ENCODE peak calls at places on chromosomes 11 and 22, in nine cellular contexts. One of them, this sample, is unnamed.

GRCh38 chr11:14443642-14444041 is 56.0 kb downstream of the COPB1 start:
- DNase-seq in heart left ventricle: no peak
- DNase-seq in esophagus muscularis mucosa: no peak
- DNase-seq in CD8-positive, alpha-beta T cell: no peak
- DNase-seq in brain microvascular endothelial cell: peak
- DNase-seq in mammary epithelial cell: peak
- DNase-seq in pancreas: no peak
- DNase-seq in mucosa of descending colon: no peak
- DNase-seq in sigmoid colon: no peak
- DNase-seq in this sample: no peak

GRCh38 chr22:35315855-35316745 is 16.4 kb downstream of the TOM1 start:
- DNase-seq in pancreas: no peak
- DNase-seq in heart left ventricle: peak
- DNase-seq in brain microvascular endothelial cell: no peak
- DNase-seq in CD8-positive, alpha-beta T cell: no peak
- DNase-seq in sigmoid colon: peak
- DNase-seq in mammary epithelial cell: no peak
- DNase-seq in mucosa of descending colon: peak
- DNase-seq in esophagus muscularis mucosa: no peak
- DNase-seq in this sample: no peak

GRCh38 chr11:4095509-4096230 is 1.1 kb downstream of the RRM1 start:
- DNase-seq in brain microvascular endothelial cell: peak
- DNase-seq in heart left ventricle: no peak
- DNase-seq in esophagus muscularis mucosa: no peak
- DNase-seq in mucosa of descending colon: no peak
- DNase-seq in pancreas: no peak
- DNase-seq in sigmoid colon: no peak
- DNase-seq in mammary epithelial cell: peak
- DNase-seq in CD8-positive, alpha-beta T cell: no peak
- DNase-seq in this sample: no peak

GRCh38 chr11:58301576-58301975 is 33.5 kb upstream of the OR10W1 start:
- DNase-seq in mucosa of descending colon: no peak
- DNase-seq in sigmoid colon: no peak
- DNase-seq in heart left ventricle: no peak
- DNase-seq in CD8-positive, alpha-beta T cell: no peak
- DNase-seq in pancreas: no peak
- DNase-seq in mammary epithelial cell: peak
- DNase-seq in brain microvascular endothelial cell: peak
- DNase-seq in esophagus muscularis mucosa: no peak
- DNase-seq in this sample: no peak

GRCh38 chr11:14500181-14500651 is 605 bp upstream of the COPB1 start:
- DNase-seq in esophagus muscularis mucosa: no peak
- DNase-seq in pancreas: no peak
- DNase-seq in sigmoid colon: no peak
- DNase-seq in brain microvascular endothelial cell: peak
- DNase-seq in mucosa of descending colon: peak
- DNase-seq in mammary epithelial cell: peak
- DNase-seq in heart left ventricle: peak
- DNase-seq in CD8-positive, alpha-beta T cell: peak
- DNase-seq in this sample: no peak

GRCh38 chr11:36010010-36010740 is 66.3 kb downstream of the LDLRAD3 start:
- DNase-seq in mucosa of descending colon: no peak
- DNase-seq in brain microvascular endothelial cell: no peak
- DNase-seq in esophagus muscularis mucosa: no peak
- DNase-seq in CD8-positive, alpha-beta T cell: no peak
- DNase-seq in sigmoid colon: no peak
- DNase-seq in mammary epithelial cell: peak
- DNase-seq in heart left ventricle: no peak
- DNase-seq in pancreas: no peak
- DNase-seq in this sample: no peak

GRCh38 chr11:121140369-121140768 is 39.3 kb downstream of the TECTA start:
- DNase-seq in pancreas: no peak
- DNase-seq in mammary epithelial cell: no peak
- DNase-seq in CD8-positive, alpha-beta T cell: no peak
- DNase-seq in esophagus muscularis mucosa: no peak
- DNase-seq in mucosa of descending colon: no peak
- DNase-seq in sigmoid colon: no peak
- DNase-seq in brain microvascular endothelial cell: no peak
- DNase-seq in heart left ventricle: no peak
- DNase-seq in this sample: no peak

GRCh38 chr11:123478352-123478986 is 48.4 kb downstream of the GRAMD1B start:
- DNase-seq in heart left ventricle: peak
- DNase-seq in mucosa of descending colon: peak
- DNase-seq in brain microvascular endothelial cell: peak
- DNase-seq in mammary epithelial cell: peak
- DNase-seq in pancreas: no peak
- DNase-seq in sigmoid colon: peak
- DNase-seq in esophagus muscularis mucosa: no peak
- DNase-seq in CD8-positive, alpha-beta T cell: no peak
- DNase-seq in this sample: peak

GRCh38 chr11:61580292-61580888 is 486 bp downstream of the SYT7 start:
- DNase-seq in heart left ventricle: no peak
- DNase-seq in esophagus muscularis mucosa: no peak
- DNase-seq in mammary epithelial cell: no peak
- DNase-seq in mucosa of descending colon: peak
- DNase-seq in CD8-positive, alpha-beta T cell: no peak
- DNase-seq in brain microvascular endothelial cell: no peak
- DNase-seq in pancreas: peak
- DNase-seq in sigmoid colon: no peak
- DNase-seq in this sample: no peak

GRCh38 chr11:61578819-61579218 is 2.1 kb downstream of the SYT7 start:
- DNase-seq in brain microvascular endothelial cell: no peak
- DNase-seq in mammary epithelial cell: no peak
- DNase-seq in mucosa of descending colon: no peak
- DNase-seq in esophagus muscularis mucosa: no peak
- DNase-seq in heart left ventricle: no peak
- DNase-seq in CD8-positive, alpha-beta T cell: no peak
- DNase-seq in pancreas: peak
- DNase-seq in sigmoid colon: no peak
- DNase-seq in this sample: no peak

GRCh38 chr11:61577383-61578118 is 3.3 kb downstream of the SYT7 start:
- DNase-seq in mucosa of descending colon: no peak
- DNase-seq in mammary epithelial cell: no peak
- DNase-seq in CD8-positive, alpha-beta T cell: no peak
- DNase-seq in heart left ventricle: peak
- DNase-seq in pancreas: peak
- DNase-seq in sigmoid colon: no peak
- DNase-seq in esophagus muscularis mucosa: no peak
- DNase-seq in brain microvascular endothelial cell: no peak
- DNase-seq in this sample: no peak

GRCh38 chr11:61581030-61581928 is at the start of gene SYT7:
- DNase-seq in pancreas: peak
- DNase-seq in CD8-positive, alpha-beta T cell: peak
- DNase-seq in esophagus muscularis mucosa: peak
- DNase-seq in sigmoid colon: peak
- DNase-seq in mammary epithelial cell: peak
- DNase-seq in brain microvascular endothelial cell: peak
- DNase-seq in heart left ventricle: peak
- DNase-seq in mucosa of descending colon: peak
- DNase-seq in this sample: peak

DNA sequence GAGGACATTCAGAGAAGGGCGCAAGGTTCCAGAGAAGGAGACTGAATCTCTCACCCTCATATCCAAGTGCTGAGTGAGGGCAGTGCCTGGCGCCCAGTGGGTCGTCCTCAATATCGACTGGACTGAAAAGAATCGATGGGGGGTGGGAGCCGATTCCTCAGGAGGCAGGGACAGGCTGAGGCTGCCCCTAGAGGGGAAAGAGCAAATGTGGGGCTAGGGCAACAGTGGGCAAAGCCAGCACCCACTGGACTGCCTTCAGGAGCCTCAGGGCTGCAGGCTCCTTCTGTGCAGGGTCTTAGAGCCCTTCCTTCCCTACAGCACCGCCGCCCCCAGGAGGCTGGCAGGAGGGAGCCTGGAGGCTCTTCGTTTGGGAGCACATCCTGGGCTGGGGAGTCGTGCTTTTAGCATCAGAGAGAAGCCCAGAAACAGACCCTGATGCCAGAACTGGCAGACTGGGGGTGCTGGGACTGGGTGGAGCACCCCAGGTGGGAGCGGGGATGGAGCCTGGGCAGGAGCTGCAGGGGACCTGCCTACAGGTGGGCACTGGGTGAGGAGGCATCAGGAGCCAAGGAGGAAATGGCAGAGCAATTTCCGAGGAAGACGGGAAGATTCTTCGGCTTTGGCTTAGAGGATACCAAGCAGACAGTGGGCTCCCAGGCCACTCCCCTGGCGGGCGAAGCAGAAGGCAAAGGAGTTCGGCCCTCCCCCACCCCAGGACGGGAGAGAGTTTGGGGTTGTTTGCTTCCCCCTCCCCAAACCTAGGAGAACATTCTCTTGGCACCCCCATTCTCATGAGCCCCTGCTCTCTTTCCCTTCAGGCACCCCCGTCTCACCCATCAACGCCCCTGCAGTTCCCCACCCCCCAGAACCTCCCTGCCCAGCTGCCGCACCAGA is 1.2 kb downstream of the SYT7 start:
- DNase-seq in mammary epithelial cell: no peak
- DNase-seq in mucosa of descending colon: no peak
- DNase-seq in brain microvascular endothelial cell: no peak
- DNase-seq in pancreas: peak
- DNase-seq in CD8-positive, alpha-beta T cell: no peak
- DNase-seq in sigmoid colon: no peak
- DNase-seq in esophagus muscularis mucosa: no peak
- DNase-seq in heart left ventricle: no peak
- DNase-seq in this sample: no peak
- H3K4me3 ChIP-seq in mammary epithelial cell: peak
- H3K4me3 ChIP-seq in mucosa of descending colon: no peak
- H3K4me3 ChIP-seq in brain microvascular endothelial cell: no peak
- H3K4me3 ChIP-seq in pancreas: no peak
- H3K4me3 ChIP-seq in CD8-positive, alpha-beta T cell: no peak
- H3K4me3 ChIP-seq in sigmoid colon: no peak
- H3K4me3 ChIP-seq in esophagus muscularis mucosa: peak
- H3K4me3 ChIP-seq in heart left ventricle: peak
- H3K4me3 ChIP-seq in this sample: peak

GRCh38 chr11:129819237-129819636 is 3.6 kb downstream of the TMEM45B start:
- DNase-seq in sigmoid colon: no peak
- DNase-seq in pancreas: no peak
- DNase-seq in mucosa of descending colon: no peak
- DNase-seq in mammary epithelial cell: no peak
- DNase-seq in heart left ventricle: no peak
- DNase-seq in CD8-positive, alpha-beta T cell: no peak
- DNase-seq in esophagus muscularis mucosa: no peak
- DNase-seq in brain microvascular endothelial cell: no peak
- DNase-seq in this sample: no peak

GRCh38 chr11:129817282-129818051 is 1.8 kb downstream of the TMEM45B start:
- DNase-seq in esophagus muscularis mucosa: no peak
- DNase-seq in mucosa of descending colon: no peak
- DNase-seq in mammary epithelial cell: no peak
- DNase-seq in sigmoid colon: no peak
- DNase-seq in heart left ventricle: no peak
- DNase-seq in pancreas: no peak
- DNase-seq in CD8-positive, alpha-beta T cell: no peak
- DNase-seq in brain microvascular endothelial cell: no peak
- DNase-seq in this sample: no peak

GRCh38 chr11:129815596-129816461 is at the start of gene TMEM45B:
- DNase-seq in heart left ventricle: no peak
- DNase-seq in mammary epithelial cell: no peak
- DNase-seq in brain microvascular endothelial cell: no peak
- DNase-seq in esophagus muscularis mucosa: no peak
- DNase-seq in mucosa of descending colon: peak
- DNase-seq in sigmoid colon: no peak
- DNase-seq in pancreas: peak
- DNase-seq in CD8-positive, alpha-beta T cell: no peak
- DNase-seq in this sample: peak

GRCh38 chr11:129814244-129814992 is 1.2 kb upstream of the TMEM45B start:
- DNase-seq in esophagus muscularis mucosa: no peak
- DNase-seq in mucosa of descending colon: no peak
- DNase-seq in sigmoid colon: no peak
- DNase-seq in heart left ventricle: no peak
- DNase-seq in mammary epithelial cell: no peak
- DNase-seq in brain microvascular endothelial cell: no peak
- DNase-seq in CD8-positive, alpha-beta T cell: peak
- DNase-seq in pancreas: no peak
- DNase-seq in this sample: no peak

GRCh38 chr11:129813216-129813791 is 2.3 kb upstream of the TMEM45B start:
- DNase-seq in mucosa of descending colon: no peak
- DNase-seq in brain microvascular endothelial cell: no peak
- DNase-seq in sigmoid colon: no peak
- DNase-seq in mammary epithelial cell: no peak
- DNase-seq in pancreas: no peak
- DNase-seq in esophagus muscularis mucosa: no peak
- DNase-seq in heart left ventricle: no peak
- DNase-seq in CD8-positive, alpha-beta T cell: no peak
- DNase-seq in this sample: no peak
- H3K4me3 ChIP-seq in mucosa of descending colon: no peak
- H3K4me3 ChIP-seq in brain microvascular endothelial cell: no peak
- H3K4me3 ChIP-seq in sigmoid colon: no peak
- H3K4me3 ChIP-seq in mammary epithelial cell: no peak
- H3K4me3 ChIP-seq in pancreas: no peak
- H3K4me3 ChIP-seq in esophagus muscularis mucosa: no peak
- H3K4me3 ChIP-seq in heart left ventricle: no peak
- H3K4me3 ChIP-seq in CD8-positive, alpha-beta T cell: no peak
- H3K4me3 ChIP-seq in this sample: no peak

GRCh38 chr11:12435264-12435663 is 57.9 kb downstream of the PARVA start:
- DNase-seq in brain microvascular endothelial cell: no peak
- DNase-seq in heart left ventricle: no peak
- DNase-seq in mammary epithelial cell: no peak
- DNase-seq in mucosa of descending colon: no peak
- DNase-seq in sigmoid colon: no peak
- DNase-seq in pancreas: no peak
- DNase-seq in CD8-positive, alpha-beta T cell: no peak
- DNase-seq in esophagus muscularis mucosa: peak
- DNase-seq in this sample: no peak

GRCh38 chr11:12433571-12434061 is 56.2 kb downstream of the PARVA start:
- DNase-seq in mucosa of descending colon: no peak
- DNase-seq in mammary epithelial cell: no peak
- DNase-seq in heart left ventricle: no peak
- DNase-seq in pancreas: no peak
- DNase-seq in sigmoid colon: peak
- DNase-seq in CD8-positive, alpha-beta T cell: no peak
- DNase-seq in brain microvascular endothelial cell: peak
- DNase-seq in esophagus muscularis mucosa: peak
- DNase-seq in this sample: no peak

GRCh38 chr11:12434255-12434654 is 56.9 kb downstream of the PARVA start:
- DNase-seq in pancreas: no peak
- DNase-seq in esophagus muscularis mucosa: peak
- DNase-seq in mucosa of descending colon: no peak
- DNase-seq in CD8-positive, alpha-beta T cell: no peak
- DNase-seq in sigmoid colon: peak
- DNase-seq in mammary epithelial cell: no peak
- DNase-seq in heart left ventricle: no peak
- DNase-seq in brain microvascular endothelial cell: peak
- DNase-seq in this sample: no peak

GRCh38 chr11:12439615-12440014 is 62.2 kb downstream of the PARVA start:
- DNase-seq in pancreas: no peak
- DNase-seq in heart left ventricle: no peak
- DNase-seq in mammary epithelial cell: no peak
- DNase-seq in mucosa of descending colon: peak
- DNase-seq in esophagus muscularis mucosa: peak
- DNase-seq in brain microvascular endothelial cell: no peak
- DNase-seq in sigmoid colon: no peak
- DNase-seq in CD8-positive, alpha-beta T cell: no peak
- DNase-seq in this sample: no peak

DNA sequence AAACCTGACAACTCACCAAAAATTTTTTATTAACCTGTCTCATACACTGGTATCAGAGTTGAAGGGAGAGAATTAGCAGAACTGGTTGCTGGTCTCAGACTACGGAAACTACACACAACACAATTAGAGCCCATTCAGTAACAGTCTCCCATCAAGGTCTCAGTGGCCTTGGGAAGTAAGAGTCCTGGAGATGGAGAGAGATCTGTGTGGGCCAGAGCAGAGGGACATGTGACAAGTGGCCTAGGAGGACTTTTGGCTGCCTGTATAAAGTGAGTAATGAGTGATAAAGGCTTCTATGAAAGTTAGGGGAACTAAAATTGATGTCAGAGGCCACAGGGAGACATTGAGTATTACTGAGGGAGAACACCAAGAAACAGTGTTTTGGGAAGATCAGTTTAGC is 58.9 kb downstream of the PARVA start:
- DNase-seq in brain microvascular endothelial cell: no peak
- DNase-seq in sigmoid colon: no peak
- DNase-seq in mucosa of descending colon: no peak
- DNase-seq in mammary epithelial cell: no peak
- DNase-seq in esophagus muscularis mucosa: no peak
- DNase-seq in pancreas: no peak
- DNase-seq in CD8-positive, alpha-beta T cell: no peak
- DNase-seq in heart left ventricle: peak
- DNase-seq in this sample: no peak
- H3K4me3 ChIP-seq in brain microvascular endothelial cell: no peak
- H3K4me3 ChIP-seq in sigmoid colon: no peak
- H3K4me3 ChIP-seq in mucosa of descending colon: no peak
- H3K4me3 ChIP-seq in mammary epithelial cell: no peak
- H3K4me3 ChIP-seq in esophagus muscularis mucosa: no peak
- H3K4me3 ChIP-seq in pancreas: no peak
- H3K4me3 ChIP-seq in CD8-positive, alpha-beta T cell: no peak
- H3K4me3 ChIP-seq in heart left ventricle: no peak
- H3K4me3 ChIP-seq in this sample: no peak

DNA sequence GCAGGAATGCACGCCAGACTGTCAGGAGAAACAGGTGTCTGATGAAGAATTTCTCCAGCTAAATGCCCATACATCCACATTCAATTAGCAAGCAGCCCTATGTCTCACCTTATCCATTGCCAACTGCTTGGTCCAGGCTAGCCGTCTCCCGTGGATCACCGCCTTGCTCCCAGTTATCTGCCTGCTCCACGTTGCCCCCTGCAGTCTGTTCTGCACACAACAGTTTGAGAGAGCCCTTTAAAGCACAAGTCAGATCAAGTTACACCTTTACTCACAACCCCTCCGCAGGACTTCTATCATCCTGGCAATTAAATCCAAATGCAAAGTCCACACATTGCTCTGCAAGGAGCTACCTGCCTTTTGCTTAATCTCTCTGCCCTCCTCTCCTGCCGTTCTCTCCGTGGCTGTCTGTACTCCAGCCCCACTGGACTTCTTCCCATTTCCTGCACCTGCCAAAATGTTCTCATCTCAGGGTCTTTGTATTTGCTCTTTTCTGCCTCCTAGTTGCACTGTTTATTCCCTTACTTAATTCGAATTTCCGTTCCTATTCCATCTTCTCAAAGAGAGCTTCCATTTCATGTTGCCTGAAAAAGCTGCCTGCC is 185.3 kb upstream of the LARGE1 start:
- DNase-seq in brain microvascular endothelial cell: no peak
- DNase-seq in esophagus muscularis mucosa: peak
- DNase-seq in pancreas: peak
- DNase-seq in CD8-positive, alpha-beta T cell: no peak
- DNase-seq in heart left ventricle: peak
- DNase-seq in mucosa of descending colon: peak
- DNase-seq in mammary epithelial cell: peak
- DNase-seq in sigmoid colon: peak
- DNase-seq in this sample: no peak
- H3K4me3 ChIP-seq in brain microvascular endothelial cell: no peak
- H3K4me3 ChIP-seq in esophagus muscularis mucosa: no peak
- H3K4me3 ChIP-seq in pancreas: no peak
- H3K4me3 ChIP-seq in CD8-positive, alpha-beta T cell: no peak
- H3K4me3 ChIP-seq in heart left ventricle: no peak
- H3K4me3 ChIP-seq in mucosa of descending colon: no peak
- H3K4me3 ChIP-seq in mammary epithelial cell: no peak
- H3K4me3 ChIP-seq in sigmoid colon: no peak
- H3K4me3 ChIP-seq in this sample: no peak

This sample was measured in upper lobe of left lung.